ENCODE peak calls at places on chromosomes 3 and 15, in five cellular contexts. H, F, O, D and Z are unnamed samples.
A peak's percentile ranks its signal among the peaks of the same experiment; 100 is the strongest.

GRCh38 chr15:63575312-63575711 is 21.9 kb upstream of the FBXL22 start:
- DNase-seq in H (no peak), D (no peak), F (no peak), O (no peak), Z (no peak)

GRCh38 chr3:30720586-30721313 is 114.3 kb downstream of the TGFBR2 start:
- DNase-seq in F (no peak), O (no peak), D (no peak), H (no peak), Z (peak; percentile 56)

GRCh38 chr15:58309993-58310928 is 121.5 kb upstream of the LIPC start:
- DNase-seq in H (peak; percentile 55), F (peak; percentile 64), D (no peak), O (no peak), Z (no peak)

GRCh38 chr3:161349529-161350278 is 21.6 kb downstream of the SPTSSB start:
- DNase-seq in F (no peak), H (no peak), O (no peak), D (no peak), Z (peak; percentile 79)

GRCh38 chr15:84624359-84624758 is 23.6 kb downstream of the ZSCAN2 start:
- DNase-seq in O (no peak), F (no peak), D (no peak), H (no peak), Z (no peak)

GRCh38 chr15:90880381-90881145 is 3.7 kb upstream of the FES start:
- DNase-seq in H (no peak), D (no peak), O (no peak), F (no peak), Z (no peak)

GRCh38 chr15:100671858-100672543 is 69.6 kb downstream of the ASB7 start:
- DNase-seq in H (no peak), O (peak; percentile 63), D (peak; percentile 46), F (no peak), Z (no peak)

GRCh38 chr3:120645083-120645800 is 36.8 kb downstream of the HGD start:
- DNase-seq in O (no peak), H (no peak), F (no peak), D (no peak), Z (no peak)

GRCh38 chr3:157920804-157921203 is 185.4 kb downstream of the SHOX2 start:
- DNase-seq in D (no peak), O (no peak), H (no peak), F (no peak), Z (no peak)

GRCh38 chr3:139388961-139389551 is 391 bp downstream of the COPB2 start:
- DNase-seq in H (peak; percentile 25), D (no peak), F (no peak), O (no peak), Z (no peak)

GRCh38 chr3:29144807-29145206 is 136.1 kb upstream of the RBMS3 start:
- DNase-seq in D (peak; percentile 42), O (no peak), F (peak; percentile 20), H (no peak), Z (peak; percentile 24)

GRCh38 chr3:169146866-169147245 is 516.7 kb downstream of the MECOM start:
- DNase-seq in H (no peak), O (peak; percentile 22), F (no peak), D (no peak), Z (no peak)

GRCh38 chr3:27160146-27160545 is 209.0 kb downstream of the NEK10 start:
- DNase-seq in O (no peak), H (no peak), D (no peak), F (no peak), Z (peak; percentile 5)

GRCh38 chr3:159964166-159964973 is 24.3 kb upstream of the IL12A start:
- DNase-seq in D (no peak), O (no peak), H (no peak), F (no peak), Z (no peak)

GRCh38 chr3:14343338-14344112 is 58.9 kb upstream of the SLC6A6 start:
- DNase-seq in O (no peak), D (no peak), F (no peak), H (no peak), Z (no peak)

GRCh38 chr3:168091299-168091852 is 4.3 kb downstream of the GOLIM4 start:
- DNase-seq in D (no peak), H (no peak), F (no peak), O (no peak), Z (no peak)

GRCh38 chr3:76131396-76132153 is 346.2 kb upstream of the ZNF717 start:
- DNase-seq in H (no peak), O (no peak), D (no peak), F (no peak), Z (no peak)

GRCh38 chr15:57795261-57795660 is 88.7 kb downstream of the POLR2M start:
- DNase-seq in H (no peak), F (no peak), O (no peak), D (no peak), Z (no peak)

GRCh38 chr3:47433796-47434195 is 41.9 kb downstream of the SCAP start:
- DNase-seq in F (no peak), O (no peak), H (no peak), D (no peak), Z (no peak)

GRCh38 chr15:68788265-68788624 is 32.5 kb downstream of the ANP32A start:
- DNase-seq in H (no peak), D (no peak), O (no peak), F (no peak), Z (no peak)

GRCh38 chr15:24878153-24878552 is 76.6 kb upstream of the SNRPN start:
- DNase-seq in O (no peak), H (no peak), D (no peak), F (peak; percentile 26), Z (no peak)

GRCh38 chr3:123120546-123120945 is 53.7 kb downstream of the PDIA5 start:
- DNase-seq in H (no peak), F (no peak), O (no peak), D (no peak), Z (no peak)

GRCh38 chr15:39584662-39585393 is 3.9 kb downstream of the THBS1 start:
- DNase-seq in O (no peak), H (no peak), F (no peak), D (no peak), Z (no peak)

GRCh38 chr15:39587291-39587909 is 6.5 kb downstream of the THBS1 start:
- DNase-seq in D (no peak), O (no peak), F (no peak), H (no peak), Z (peak; percentile 11)

GRCh38 chr15:39585394-39585841 is 4.5 kb downstream of the THBS1 start:
- DNase-seq in O (no peak), F (no peak), H (no peak), D (no peak), Z (peak; percentile 14)

GRCh38 chr15:39586387-39587171 is 5.7 kb downstream of the THBS1 start:
- DNase-seq in H (no peak), F (no peak), D (no peak), O (no peak), Z (peak; percentile 73)

DNA sequence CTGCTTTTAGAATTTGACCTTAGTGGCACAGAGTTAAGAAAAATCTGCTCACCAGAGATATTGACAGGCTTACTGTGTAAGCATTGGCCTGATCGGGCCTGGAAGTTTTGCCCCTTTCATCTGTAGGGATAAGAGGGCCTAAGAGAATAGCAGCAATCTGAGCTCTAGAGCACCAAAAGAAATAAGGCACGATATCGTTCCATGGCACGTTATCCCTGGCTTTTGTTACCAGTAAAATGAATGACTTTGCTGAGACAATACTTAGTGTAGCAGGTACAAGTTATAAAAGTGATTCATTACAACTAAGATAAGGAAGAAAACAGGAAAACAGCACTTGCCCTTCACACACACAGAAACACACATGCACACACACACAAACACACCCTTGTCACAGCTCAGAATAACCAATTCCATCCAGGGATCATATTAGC is 5.0 kb downstream of the THBS1 start:
- DNase-seq in F (no peak), H (no peak), D (no peak), O (no peak), Z (no peak)
- H3K4me3 ChIP-seq in F (no peak overlapping the region), H (peak overlapping the region; percentile 61), D (no peak overlapping the region), O (no peak overlapping the region), Z (peak overlapping the region; percentile 81)

DNA sequence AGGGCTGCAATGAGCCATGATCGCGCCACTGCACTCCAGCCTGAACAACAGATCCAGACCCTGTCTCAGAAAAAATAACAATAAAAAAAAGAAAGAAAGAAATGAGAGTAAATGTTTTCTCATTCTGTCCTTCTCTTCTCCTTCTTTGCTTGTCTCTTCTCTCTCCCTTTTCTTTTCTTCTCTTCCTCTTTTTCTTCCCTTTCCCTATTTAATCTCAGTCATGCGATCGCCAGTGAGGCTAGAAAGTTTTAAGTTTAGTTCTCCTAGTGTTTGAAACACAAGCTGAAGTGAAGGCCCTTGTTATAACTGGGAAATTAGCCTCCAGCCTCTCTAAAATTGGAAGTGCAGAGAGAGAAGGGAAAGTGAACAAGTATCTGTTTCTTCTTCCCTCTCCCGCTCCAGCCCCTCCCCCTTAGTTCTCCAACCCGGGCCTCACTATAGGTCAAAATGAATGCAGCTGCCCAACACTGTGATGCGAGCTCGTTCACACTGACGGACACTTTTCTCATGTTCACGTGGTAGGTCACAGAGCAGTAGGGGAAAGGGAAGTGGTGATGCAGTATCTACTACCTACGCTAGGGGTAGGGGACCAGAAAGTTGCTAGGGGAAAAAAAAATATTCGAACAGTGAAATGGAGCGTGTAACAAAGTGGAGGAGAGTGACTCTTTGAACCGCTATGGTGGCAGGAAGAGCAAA is 23.4 kb upstream of the TSC22D2 start:
- DNase-seq in F (no peak), D (peak; percentile 55), H (peak; percentile 68), O (peak; percentile 81), Z (no peak)
- TF ChIP-seq CTCF in F (no peak), D (peak; percentile 11), H (no peak), O (peak; percentile 50), Z (no peak)

GRCh38 chr3:11059799-11060115 is 67.2 kb downstream of the SLC6A1 start:
- DNase-seq in H (no peak), D (no peak), O (no peak), F (no peak), Z (no peak)
- H3K4me3 ChIP-seq in H (no peak overlapping the region), D (no peak overlapping the region), O (no peak overlapping the region), F (no peak overlapping the region), Z (no peak overlapping the region)

DNA sequence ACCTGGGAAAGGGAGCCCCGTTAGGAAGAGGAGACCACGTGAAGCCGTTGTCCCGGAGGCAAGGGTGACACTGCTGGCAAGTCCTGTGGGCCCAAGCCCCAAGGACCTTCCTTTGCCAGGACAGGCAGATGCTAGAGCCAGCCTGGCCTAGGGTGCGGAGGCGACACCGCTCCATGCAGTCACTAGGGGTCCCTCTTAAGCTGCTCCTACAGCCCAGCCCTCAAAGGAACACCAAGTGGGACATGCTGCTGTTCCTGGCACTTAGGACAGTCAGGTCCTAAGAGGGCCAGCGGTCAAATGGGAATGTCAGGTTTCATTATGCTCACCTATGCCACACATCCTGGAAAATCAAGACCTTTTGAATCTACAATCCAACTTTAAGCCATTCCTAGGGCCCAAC is 59.7 kb downstream of the RPN1 start:
- DNase-seq in D (peak; percentile 36), F (no peak), H (no peak), O (peak; percentile 54), Z (no peak)
- TF ChIP-seq CTCF in D (peak; percentile 15), F (no peak), H (no peak), O (peak; percentile 58), Z (no peak)

GRCh38 chr3:71166839-71167238 is 416.7 kb downstream of the FOXP1 start:
- DNase-seq in D (no peak), F (no peak), H (no peak), O (no peak), Z (no peak)

GRCh38 chr3:71171246-71171645 is 412.3 kb downstream of the FOXP1 start:
- DNase-seq in D (no peak), O (no peak), H (no peak), F (no peak), Z (no peak)

GRCh38 chr3:71166366-71166765 is 417.2 kb downstream of the FOXP1 start:
- DNase-seq in D (no peak), H (no peak), F (no peak), O (no peak), Z (no peak)

GRCh38 chr3:71168961-71169411 is 414.5 kb downstream of the FOXP1 start:
- DNase-seq in D (no peak), F (no peak), O (no peak), H (no peak), Z (no peak)

GRCh38 chr3:71168043-71168720 is 415.3 kb downstream of the FOXP1 start:
- DNase-seq in F (no peak), O (no peak), H (no peak), D (no peak), Z (no peak)
- H3K4me3 ChIP-seq in F (no peak overlapping the region), O (no peak overlapping the region), H (no peak overlapping the region), D (no peak overlapping the region), Z (no peak overlapping the region)